ENCODE peak calls at places on chromosomes 13 and 19, in nine cellular contexts. One of them, this sample, is unnamed.

GRCh38 chr19:7287716-7288115 is 6.5 kb downstream of the INSR start:
- DNase-seq in GM06990: no peak
- DNase-seq in lower leg skin: no peak
- DNase-seq in psoas muscle: no peak
- DNase-seq in AG04450: no peak
- DNase-seq in dorsolateral prefrontal cortex: no peak
- DNase-seq in HFF-Myc: no peak
- DNase-seq in progenitor cell of endocrine pancreas: no peak
- DNase-seq in mesothelial cell of epicardium: no peak
- DNase-seq in this sample: no peak

GRCh38 chr19:7820588-7820987 is 9.4 kb upstream of the EVI5L start:
- DNase-seq in GM06990: no peak
- DNase-seq in lower leg skin: no peak
- DNase-seq in psoas muscle: no peak
- DNase-seq in AG04450: no peak
- DNase-seq in dorsolateral prefrontal cortex: no peak
- DNase-seq in HFF-Myc: no peak
- DNase-seq in progenitor cell of endocrine pancreas: no peak
- DNase-seq in mesothelial cell of epicardium: no peak
- DNase-seq in this sample: no peak

GRCh38 chr13:80877944-80878241 is 537.0 kb upstream of the SPRY2 start:
- DNase-seq in GM06990: no peak
- DNase-seq in lower leg skin: no peak
- DNase-seq in psoas muscle: no peak
- DNase-seq in AG04450: no peak
- DNase-seq in dorsolateral prefrontal cortex: no peak
- DNase-seq in HFF-Myc: no peak
- DNase-seq in progenitor cell of endocrine pancreas: no peak
- DNase-seq in mesothelial cell of epicardium: no peak
- DNase-seq in this sample: no peak

GRCh38 chr13:54198911-54199310 is 1170.3 kb downstream of the OLFM4 start:
- DNase-seq in GM06990: no peak
- DNase-seq in lower leg skin: no peak
- DNase-seq in psoas muscle: no peak
- DNase-seq in AG04450: no peak
- DNase-seq in dorsolateral prefrontal cortex: no peak
- DNase-seq in HFF-Myc: no peak
- DNase-seq in progenitor cell of endocrine pancreas: no peak
- DNase-seq in mesothelial cell of epicardium: no peak
- DNase-seq in this sample: no peak

GRCh38 chr19:14004619-14005380 is 1.3 kb downstream of the RFX1 start:
- DNase-seq in GM06990: no peak
- DNase-seq in lower leg skin: peak; percentile 94
- DNase-seq in psoas muscle: peak; percentile 58
- DNase-seq in AG04450: no peak
- DNase-seq in dorsolateral prefrontal cortex: peak; percentile 44
- DNase-seq in HFF-Myc: no peak
- DNase-seq in progenitor cell of endocrine pancreas: no peak
- DNase-seq in mesothelial cell of epicardium: no peak
- DNase-seq in this sample: no peak

GRCh38 chr13:21318891-21319532 is 140.1 kb downstream of the ZDHHC20 start:
- DNase-seq in GM06990: no peak
- DNase-seq in lower leg skin: no peak
- DNase-seq in psoas muscle: no peak
- DNase-seq in AG04450: no peak
- DNase-seq in dorsolateral prefrontal cortex: no peak
- DNase-seq in HFF-Myc: no peak
- DNase-seq in progenitor cell of endocrine pancreas: no peak
- DNase-seq in mesothelial cell of epicardium: no peak
- DNase-seq in this sample: no peak

GRCh38 chr13:57409121-57409520 is 222.4 kb upstream of the PCDH17 start:
- DNase-seq in GM06990: no peak
- DNase-seq in lower leg skin: no peak
- DNase-seq in psoas muscle: no peak
- DNase-seq in AG04450: no peak
- DNase-seq in dorsolateral prefrontal cortex: peak; percentile 66
- DNase-seq in HFF-Myc: no peak
- DNase-seq in progenitor cell of endocrine pancreas: no peak
- DNase-seq in mesothelial cell of epicardium: no peak
- DNase-seq in this sample: no peak

GRCh38 chr13:40564342-40564997 is 102.0 kb downstream of the FOXO1 start:
- DNase-seq in GM06990: peak; percentile 30
- DNase-seq in lower leg skin: no peak
- DNase-seq in psoas muscle: no peak
- DNase-seq in AG04450: no peak
- DNase-seq in dorsolateral prefrontal cortex: no peak
- DNase-seq in HFF-Myc: no peak
- DNase-seq in progenitor cell of endocrine pancreas: no peak
- DNase-seq in mesothelial cell of epicardium: no peak
- DNase-seq in this sample: no peak

GRCh38 chr13:97914537-97914936 is 38.9 kb upstream of the IPO5 start:
- DNase-seq in GM06990: no peak
- DNase-seq in lower leg skin: no peak
- DNase-seq in psoas muscle: no peak
- DNase-seq in AG04450: no peak
- DNase-seq in dorsolateral prefrontal cortex: peak; percentile 56
- DNase-seq in HFF-Myc: no peak
- DNase-seq in progenitor cell of endocrine pancreas: no peak
- DNase-seq in mesothelial cell of epicardium: no peak
- DNase-seq in this sample: no peak

GRCh38 chr13:89375839-89376238 is 1704.7 kb downstream of the SLITRK5 start:
- DNase-seq in GM06990: no peak
- DNase-seq in lower leg skin: no peak
- DNase-seq in psoas muscle: no peak
- DNase-seq in AG04450: peak; percentile 55
- DNase-seq in dorsolateral prefrontal cortex: no peak
- DNase-seq in HFF-Myc: no peak
- DNase-seq in progenitor cell of endocrine pancreas: no peak
- DNase-seq in mesothelial cell of epicardium: no peak
- DNase-seq in this sample: no peak

GRCh38 chr13:73608157-73608516 is 526.1 kb downstream of the KLF12 start:
- DNase-seq in GM06990: no peak
- DNase-seq in lower leg skin: no peak
- DNase-seq in psoas muscle: no peak
- DNase-seq in AG04450: no peak
- DNase-seq in dorsolateral prefrontal cortex: no peak
- DNase-seq in HFF-Myc: no peak
- DNase-seq in progenitor cell of endocrine pancreas: no peak
- DNase-seq in mesothelial cell of epicardium: no peak
- DNase-seq in this sample: no peak

GRCh38 chr19:44648536-44649370 is 5.0 kb downstream of the PVR start:
- DNase-seq in GM06990: no peak
- DNase-seq in lower leg skin: no peak
- DNase-seq in psoas muscle: no peak
- DNase-seq in AG04450: no peak
- DNase-seq in dorsolateral prefrontal cortex: no peak
- DNase-seq in HFF-Myc: no peak
- DNase-seq in progenitor cell of endocrine pancreas: no peak
- DNase-seq in mesothelial cell of epicardium: no peak
- DNase-seq in this sample: no peak

GRCh38 chr19:45376045-45376724 is 5.8 kb upstream of the ERCC2 start:
- DNase-seq in GM06990: no peak
- DNase-seq in lower leg skin: no peak
- DNase-seq in psoas muscle: peak; percentile 55
- DNase-seq in AG04450: peak; percentile 85
- DNase-seq in dorsolateral prefrontal cortex: no peak
- DNase-seq in HFF-Myc: peak; percentile 64
- DNase-seq in progenitor cell of endocrine pancreas: no peak
- DNase-seq in mesothelial cell of epicardium: peak; percentile 44
- DNase-seq in this sample: no peak

GRCh38 chr13:94416454-94417080 is 62.9 kb downstream of the DCT start:
- DNase-seq in GM06990: no peak
- DNase-seq in lower leg skin: no peak
- DNase-seq in psoas muscle: no peak
- DNase-seq in AG04450: no peak
- DNase-seq in dorsolateral prefrontal cortex: no peak
- DNase-seq in HFF-Myc: no peak
- DNase-seq in progenitor cell of endocrine pancreas: peak; percentile 35
- DNase-seq in mesothelial cell of epicardium: no peak
- DNase-seq in this sample: no peak
- TF ChIP-seq CTCF in GM06990: peak; percentile 49
- TF ChIP-seq CTCF in lower leg skin: no peak
- TF ChIP-seq CTCF in psoas muscle: no peak
- TF ChIP-seq CTCF in AG04450: peak; percentile 36
- TF ChIP-seq CTCF in dorsolateral prefrontal cortex: no peak
- TF ChIP-seq CTCF in HFF-Myc: peak; percentile 63
- TF ChIP-seq CTCF in progenitor cell of endocrine pancreas: peak; percentile 81
- TF ChIP-seq CTCF in mesothelial cell of epicardium: no peak
- TF ChIP-seq CTCF in this sample: peak; percentile 73

GRCh38 chr19:574658-575526 is 2.5 kb downstream of the BSG start:
- DNase-seq in GM06990: peak; percentile 68
- DNase-seq in lower leg skin: no peak
- DNase-seq in psoas muscle: peak; percentile 38
- DNase-seq in AG04450: no peak
- DNase-seq in dorsolateral prefrontal cortex: no peak
- DNase-seq in HFF-Myc: no peak
- DNase-seq in progenitor cell of endocrine pancreas: no peak
- DNase-seq in mesothelial cell of epicardium: no peak
- DNase-seq in this sample: no peak

GRCh38 chr19:571127-571974 is 1.0 kb upstream of the BSG start:
- DNase-seq in GM06990: peak; percentile 79
- DNase-seq in lower leg skin: no peak
- DNase-seq in psoas muscle: peak; percentile 21
- DNase-seq in AG04450: no peak
- DNase-seq in dorsolateral prefrontal cortex: no peak
- DNase-seq in HFF-Myc: no peak
- DNase-seq in progenitor cell of endocrine pancreas: no peak
- DNase-seq in mesothelial cell of epicardium: no peak
- DNase-seq in this sample: no peak

GRCh38 chr19:570315-570714 is 2.1 kb upstream of the BSG start:
- DNase-seq in GM06990: no peak
- DNase-seq in lower leg skin: no peak
- DNase-seq in psoas muscle: peak; percentile 23
- DNase-seq in AG04450: no peak
- DNase-seq in dorsolateral prefrontal cortex: no peak
- DNase-seq in HFF-Myc: no peak
- DNase-seq in progenitor cell of endocrine pancreas: no peak
- DNase-seq in mesothelial cell of epicardium: no peak
- DNase-seq in this sample: no peak

GRCh38 chr19:572891-573825 is 762 bp downstream of the BSG start:
- DNase-seq in GM06990: peak; percentile 48
- DNase-seq in lower leg skin: peak; percentile 93
- DNase-seq in psoas muscle: peak; percentile 59
- DNase-seq in AG04450: no peak
- DNase-seq in dorsolateral prefrontal cortex: no peak
- DNase-seq in HFF-Myc: no peak
- DNase-seq in progenitor cell of endocrine pancreas: no peak
- DNase-seq in mesothelial cell of epicardium: no peak
- DNase-seq in this sample: peak; percentile 59

DNA sequence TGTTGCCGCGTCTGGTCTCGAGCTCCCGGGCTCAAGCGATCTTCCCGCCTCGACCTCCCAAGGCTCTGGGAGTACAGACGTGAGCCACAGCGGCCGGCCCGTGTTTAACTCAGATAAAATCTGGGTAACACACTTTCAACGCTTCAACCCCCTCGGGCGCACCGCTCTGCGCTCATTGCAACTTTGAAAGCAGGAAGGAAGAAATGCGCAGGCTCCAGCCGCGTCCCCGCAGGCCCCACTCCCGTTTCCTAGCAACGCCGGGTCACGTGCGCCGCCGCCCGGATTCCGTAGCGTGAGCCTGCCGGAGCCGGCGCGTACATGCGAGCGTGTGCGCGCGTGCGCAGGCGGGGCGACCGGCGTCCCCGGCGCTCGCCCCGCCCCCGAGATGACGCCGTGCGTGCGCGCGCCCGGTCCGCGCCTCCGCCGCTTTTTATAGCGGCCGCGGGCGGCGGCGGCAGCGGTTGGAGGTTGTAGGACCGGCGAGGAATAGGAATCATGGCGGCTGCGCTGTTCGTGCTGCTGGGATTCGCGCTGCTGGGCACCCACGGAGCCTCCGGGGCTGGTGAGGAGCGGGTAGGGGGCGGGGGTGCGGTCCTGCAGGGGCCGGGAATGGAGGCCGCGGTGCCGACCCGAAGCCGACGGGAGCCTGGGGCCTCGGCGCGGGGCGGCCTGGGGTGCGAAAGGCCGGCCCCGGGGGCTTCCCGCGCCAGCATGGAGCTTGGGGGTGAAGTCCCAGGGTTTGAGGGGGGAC is at the start of gene BSG:
- DNase-seq in GM06990: peak; percentile 98
- DNase-seq in lower leg skin: peak; percentile 100
- DNase-seq in psoas muscle: peak; percentile 98
- DNase-seq in AG04450: peak; percentile 95
- DNase-seq in dorsolateral prefrontal cortex: peak; percentile 95
- DNase-seq in HFF-Myc: peak; percentile 92
- DNase-seq in progenitor cell of endocrine pancreas: peak; percentile 95
- DNase-seq in mesothelial cell of epicardium: peak; percentile 99
- DNase-seq in this sample: peak; percentile 91
- TF ChIP-seq CTCF in GM06990: no peak
- TF ChIP-seq CTCF in lower leg skin: no peak
- TF ChIP-seq CTCF in psoas muscle: no peak
- TF ChIP-seq CTCF in AG04450: no peak
- TF ChIP-seq CTCF in dorsolateral prefrontal cortex: no peak
- TF ChIP-seq CTCF in HFF-Myc: no peak
- TF ChIP-seq CTCF in progenitor cell of endocrine pancreas: no peak
- TF ChIP-seq CTCF in mesothelial cell of epicardium: no peak
- TF ChIP-seq CTCF in this sample: no peak

DNA sequence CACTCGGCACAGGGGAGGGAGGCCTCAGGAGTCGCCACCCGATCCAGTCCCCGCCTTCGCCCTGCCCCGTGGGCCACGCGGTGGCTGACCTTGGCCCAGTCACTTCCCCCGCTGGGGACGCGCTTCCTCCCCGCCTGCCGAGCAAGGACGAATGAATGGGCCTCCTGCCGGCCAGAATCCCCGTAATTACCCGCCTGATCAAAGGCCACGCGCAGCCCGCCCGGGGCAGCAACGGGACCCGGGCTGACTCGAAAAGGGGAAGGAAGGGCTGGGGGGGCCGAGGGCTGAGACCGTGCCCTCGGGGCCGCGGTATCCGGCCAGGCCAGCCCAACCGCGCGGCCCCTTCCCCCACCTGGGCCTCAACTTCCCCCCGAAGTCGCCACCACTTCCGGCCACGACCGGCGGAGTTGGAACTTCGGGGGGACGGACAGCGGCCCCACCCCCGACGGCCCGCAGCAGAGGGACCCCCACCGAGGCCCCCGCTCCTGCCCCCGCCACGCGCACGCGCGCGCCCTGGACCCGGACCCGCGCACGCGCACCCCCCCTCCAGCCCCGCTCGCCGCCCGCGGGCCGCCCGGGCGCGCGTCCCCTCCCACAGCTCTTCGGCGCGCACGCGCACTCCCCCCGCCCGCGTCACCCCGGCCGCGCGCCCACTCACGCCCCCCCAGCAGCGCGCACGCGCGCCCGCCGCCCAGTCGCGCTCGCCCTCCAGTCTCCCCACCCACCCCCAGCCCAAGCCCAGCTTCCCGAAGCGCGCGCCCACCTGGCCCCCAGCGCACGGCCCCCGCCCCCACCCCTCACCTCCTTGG is 520 bp downstream of the ZNF787 start:
- DNase-seq in GM06990: peak; percentile 89
- DNase-seq in lower leg skin: peak; percentile 92
- DNase-seq in psoas muscle: peak; percentile 86
- DNase-seq in AG04450: no peak
- DNase-seq in dorsolateral prefrontal cortex: no peak
- DNase-seq in HFF-Myc: no peak
- DNase-seq in progenitor cell of endocrine pancreas: peak; percentile 45
- DNase-seq in mesothelial cell of epicardium: peak; percentile 84
- DNase-seq in this sample: no peak
- TF ChIP-seq CTCF in GM06990: peak; percentile 19
- TF ChIP-seq CTCF in lower leg skin: no peak
- TF ChIP-seq CTCF in psoas muscle: peak; percentile 11
- TF ChIP-seq CTCF in AG04450: no peak
- TF ChIP-seq CTCF in dorsolateral prefrontal cortex: no peak
- TF ChIP-seq CTCF in HFF-Myc: peak; percentile 3
- TF ChIP-seq CTCF in progenitor cell of endocrine pancreas: peak; percentile 35
- TF ChIP-seq CTCF in mesothelial cell of epicardium: no peak
- TF ChIP-seq CTCF in this sample: no peak

GRCh38 chr13:51818276-51818675 is 14.3 kb upstream of the DHRS12 start:
- DNase-seq in GM06990: no peak
- DNase-seq in lower leg skin: no peak
- DNase-seq in psoas muscle: no peak
- DNase-seq in AG04450: no peak
- DNase-seq in dorsolateral prefrontal cortex: no peak
- DNase-seq in HFF-Myc: no peak
- DNase-seq in progenitor cell of endocrine pancreas: no peak
- DNase-seq in mesothelial cell of epicardium: no peak
- DNase-seq in this sample: no peak
- TF ChIP-seq CTCF in GM06990: no peak
- TF ChIP-seq CTCF in lower leg skin: no peak
- TF ChIP-seq CTCF in psoas muscle: no peak
- TF ChIP-seq CTCF in AG04450: peak; percentile 8
- TF ChIP-seq CTCF in dorsolateral prefrontal cortex: no peak
- TF ChIP-seq CTCF in HFF-Myc: no peak
- TF ChIP-seq CTCF in progenitor cell of endocrine pancreas: no peak
- TF ChIP-seq CTCF in mesothelial cell of epicardium: no peak
- TF ChIP-seq CTCF in this sample: no peak

This sample was measured in D721Med.